ENCODE peak calls at places on chromosomes 3 and 15, in five cellular contexts. N is H1, Q is H9, S is mesenchymal stem cell, W is trophoblast cell. J is an unnamed sample.

GRCh38 chr3:118818386-118818785 is 216.3 kb downstream of the IGSF11 start:
- DNase-seq in N (no peak), Q (no peak), S (peak; percentile 45), W (no peak), J (no peak)

GRCh38 chr15:35271371-35272043 is 186.4 kb upstream of the NANOGP8 start:
- DNase-seq in N (no peak), Q (no peak), S (peak; percentile 48), W (no peak), J (no peak)

GRCh38 chr15:100713163-100713867 is 110.9 kb downstream of the ASB7 start:
- DNase-seq in N (no peak), Q (peak; percentile 41), S (peak; percentile 78), W (peak; percentile 95), J (no peak)

GRCh38 chr15:66413555-66413954 is 26.8 kb downstream of the MAP2K1 start:
- DNase-seq in N (no peak), Q (no peak), S (no peak), W (no peak), J (no peak)

GRCh38 chr15:39077998-39078397 is 502.9 kb upstream of the THBS1 start:
- DNase-seq in N (no peak), Q (no peak), S (no peak), W (no peak), J (no peak)

GRCh38 chr3:26202169-26202568 is 412.3 kb downstream of the OXSM start:
- DNase-seq in N (no peak), Q (no peak), S (no peak), W (no peak), J (peak; percentile 2)

GRCh38 chr3:35383719-35384555 is 255.4 kb upstream of the ARPP21 start:
- DNase-seq in N (no peak), Q (no peak), S (peak; percentile 8), W (no peak), J (no peak)

GRCh38 chr15:83698294-83698693 is 44.4 kb downstream of the ADAMTSL3 start:
- DNase-seq in N (no peak), Q (no peak), S (peak; percentile 52), W (no peak), J (no peak)

GRCh38 chr3:123712077-123712860 is 127.4 kb upstream of the HACD2 start:
- DNase-seq in N (no peak), Q (peak; percentile 50), S (peak; percentile 47), W (no peak), J (no peak)

GRCh38 chr3:9715127-9715526 is 11.5 kb downstream of the CPNE9 start:
- DNase-seq in N (peak; percentile 76), Q (peak; percentile 73), S (no peak), W (no peak), J (no peak)

GRCh38 chr15:66834863-66835557 is 133.0 kb downstream of the SMAD6 start:
- DNase-seq in N (peak; percentile 71), Q (peak; percentile 81), S (peak; percentile 22), W (no peak), J (peak; percentile 69)

GRCh38 chr3:62119139-62119538 is 254.2 kb downstream of the FEZF2 start:
- DNase-seq in N (no peak), Q (no peak), S (no peak), W (peak; percentile 95), J (no peak)

GRCh38 chr3:24002129-24002528 is 57.0 kb downstream of the NR1D2 start:
- DNase-seq in N (no peak), Q (no peak), S (no peak), W (no peak), J (no peak)

GRCh38 chr15:66424963-66425612 is 38.4 kb downstream of the MAP2K1 start:
- DNase-seq in N (no peak), Q (no peak), S (no peak), W (no peak), J (no peak)

GRCh38 chr3:119660474-119661150 is at the start of gene POPDC2:
- DNase-seq in N (no peak), Q (no peak), S (peak; percentile 6), W (no peak), J (no peak)

GRCh38 chr3:42012378-42012934 is 50.6 kb upstream of the ULK4 start:
- DNase-seq in N (no peak), Q (no peak), S (no peak), W (no peak), J (no peak)

GRCh38 chr3:72340476-72341379 is 507.5 kb downstream of the SHQ1 start:
- DNase-seq in N (no peak), Q (no peak), S (peak; percentile 34), W (no peak), J (no peak)

GRCh38 chr15:89756897-89757296 is 5.8 kb upstream of the MESP1 start:
- DNase-seq in N (no peak), Q (no peak), S (no peak), W (no peak), J (no peak)

GRCh38 chr3:101735833-101736232 is 11.4 kb downstream of the CEP97 start:
- DNase-seq in N (no peak), Q (no peak), S (no peak), W (no peak), J (no peak)

GRCh38 chr3:107268461-107268860 is 108.8 kb upstream of the CCDC54 start:
- DNase-seq in N (no peak), Q (no peak), S (no peak), W (no peak), J (no peak)

GRCh38 chr3:100988080-100988479 is 5.1 kb downstream of the ABI3BP start:
- DNase-seq in N (no peak), Q (no peak), S (no peak), W (no peak), J (no peak)

GRCh38 chr3:33648793-33649192 is 69.3 kb downstream of the CLASP2 start:
- DNase-seq in N (no peak), Q (no peak), S (no peak), W (no peak), J (no peak)

GRCh38 chr15:26069204-26069603 is 206.1 kb upstream of the ATP10A start:
- DNase-seq in N (no peak), Q (no peak), S (no peak), W (no peak), J (peak; percentile 58)

GRCh38 chr15:26065723-26066122 is 202.6 kb upstream of the ATP10A start:
- DNase-seq in N (no peak), Q (no peak), S (no peak), W (no peak), J (no peak)

GRCh38 chr15:26073430-26074333 is 210.6 kb upstream of the ATP10A start:
- DNase-seq in N (no peak), Q (no peak), S (no peak), W (no peak), J (no peak)

GRCh38 chr15:26066896-26067295 is 203.8 kb upstream of the ATP10A start:
- DNase-seq in N (no peak), Q (no peak), S (no peak), W (no peak), J (no peak)

DNA sequence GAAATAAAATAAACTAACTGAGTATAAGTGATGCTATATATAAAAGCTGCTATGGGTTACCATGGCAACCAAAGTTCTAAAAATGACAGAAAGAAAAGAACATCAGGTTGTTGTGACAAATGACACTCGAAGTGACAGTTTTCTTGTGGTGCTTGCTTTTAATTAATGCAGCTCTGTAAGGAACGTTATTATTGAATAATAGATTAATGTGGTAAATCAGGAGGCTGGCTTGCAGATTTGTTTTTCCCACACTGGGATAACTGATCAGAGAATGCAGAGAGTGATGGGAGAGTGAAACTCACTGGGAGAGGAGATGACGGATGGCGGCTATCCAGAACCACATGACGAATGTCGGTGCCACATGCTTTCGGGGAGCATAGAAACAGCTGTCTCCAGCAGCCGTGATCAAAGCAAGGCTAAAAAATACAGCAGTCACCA is 207.0 kb upstream of the ATP10A start:
- DNase-seq in N (no peak), Q (no peak), S (no peak), W (no peak), J (no peak)
- H2BK12ac ChIP-seq in N (no peak overlapping the region), Q (no peak overlapping the region), S (no peak overlapping the region), W (no peak overlapping the region), J (no peak overlapping the region)

GRCh38 chr15:85137507-85138175 is 156.0 kb downstream of the PDE8A start:
- DNase-seq in N (no peak), Q (no peak), S (peak; percentile 36), W (no peak), J (no peak)

GRCh38 chr15:85128636-85129035 is 147.0 kb downstream of the PDE8A start:
- DNase-seq in N (no peak), Q (no peak), S (no peak), W (no peak), J (no peak)

GRCh38 chr15:85129881-85130280 is 148.2 kb downstream of the PDE8A start:
- DNase-seq in N (no peak), Q (no peak), S (no peak), W (no peak), J (no peak)

GRCh38 chr15:85131915-85132314 is 150.3 kb downstream of the PDE8A start:
- DNase-seq in N (no peak), Q (no peak), S (no peak), W (no peak), J (no peak)

DNA sequence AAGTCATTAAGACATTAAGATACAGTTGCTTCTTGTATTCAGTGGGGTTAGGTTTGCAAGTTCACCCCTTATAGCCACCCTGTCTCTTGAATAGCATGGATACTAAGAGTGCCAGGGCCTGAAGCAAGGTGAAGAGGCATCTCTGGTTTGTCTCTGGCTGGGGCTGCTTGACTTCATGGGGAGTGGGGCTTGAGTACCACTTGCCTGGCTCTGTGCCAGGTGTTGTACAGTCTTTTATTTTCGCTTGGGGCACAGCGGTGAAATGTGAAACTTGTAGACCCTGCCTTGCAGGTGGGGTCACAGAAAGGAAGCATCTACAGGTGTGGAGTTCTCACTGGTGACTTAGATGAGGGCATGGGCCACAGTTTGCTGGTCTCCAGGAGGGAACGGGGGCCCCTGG is 152.1 kb downstream of the PDE8A start:
- DNase-seq in N (no peak), Q (no peak), S (no peak), W (no peak), J (no peak)
- H2BK12ac ChIP-seq in N (no peak overlapping the region), Q (no peak overlapping the region), S (no peak overlapping the region), W (no peak overlapping the region), J (no peak overlapping the region)

DNA sequence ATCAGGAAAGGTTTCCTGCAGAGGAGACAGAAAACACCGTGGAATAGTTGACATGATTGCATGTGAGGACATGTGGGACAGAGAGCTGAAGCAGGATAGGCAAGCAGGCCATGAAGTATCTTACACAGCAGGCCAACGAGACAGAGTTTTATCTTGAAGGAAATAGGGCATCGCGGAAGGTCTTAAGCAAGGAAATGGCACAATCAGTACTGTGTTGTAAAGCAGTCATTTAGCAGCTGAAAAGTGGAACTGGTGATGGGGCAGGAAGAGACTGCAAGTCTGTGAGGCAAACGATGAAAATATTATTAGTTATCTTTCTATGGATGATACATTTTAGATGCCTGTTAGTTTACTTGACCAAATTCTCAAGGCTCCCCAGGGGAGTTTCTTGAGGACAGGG is 535.1 kb downstream of the SOX2 start:
- DNase-seq in N (no peak), Q (no peak), S (no peak), W (no peak), J (no peak)
- H2BK12ac ChIP-seq in N (peak overlapping the region; percentile 62), Q (no peak overlapping the region), S (no peak overlapping the region), W (no peak overlapping the region), J (no peak overlapping the region)

DNA sequence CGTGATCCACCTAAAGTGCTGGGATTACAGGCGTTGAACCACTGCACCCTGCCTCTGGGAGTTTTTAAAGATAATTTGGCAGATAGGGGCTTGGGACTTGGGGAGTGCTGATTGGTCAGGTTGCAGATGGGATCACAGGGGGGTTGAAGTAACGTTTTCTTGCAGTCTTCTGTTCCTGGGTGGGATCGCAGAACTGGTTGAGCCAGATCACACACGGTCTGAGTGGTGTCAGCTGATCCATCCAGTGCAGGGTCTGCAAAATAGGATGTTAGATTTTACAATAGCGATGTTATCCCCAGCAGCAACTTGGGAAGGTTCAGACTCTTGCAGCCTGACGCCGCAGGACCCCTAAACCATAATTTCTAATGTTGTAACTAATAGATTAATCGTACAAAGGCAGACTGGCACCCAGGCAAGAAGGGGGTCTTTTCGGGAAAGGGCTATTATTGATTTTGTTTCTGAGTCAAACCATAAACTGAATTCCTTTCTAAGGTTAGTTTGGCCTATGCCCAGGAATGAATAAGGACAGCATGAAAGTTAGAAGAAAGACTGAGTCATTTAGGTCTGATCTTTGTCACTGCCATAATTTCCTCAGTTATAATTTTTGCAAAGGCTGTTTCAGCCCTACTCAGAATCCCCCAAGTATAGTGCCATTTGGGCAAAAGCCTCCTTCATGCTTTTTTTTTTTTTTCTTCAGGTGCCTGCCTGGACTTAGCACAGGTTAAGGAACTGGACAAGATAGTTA is 1.5 kb upstream of the CA12 start:
- DNase-seq in N (no peak), Q (no peak), S (no peak), W (no peak), J (no peak)
- H2BK12ac ChIP-seq in N (no peak overlapping the region), Q (no peak overlapping the region), S (no peak overlapping the region), W (no peak overlapping the region), J (no peak overlapping the region)

J was measured in neuronal stem cell.